ENCODE peak calls at places on chromosomes 1 and 21, in four cellular contexts. One of them, this sample, is unnamed.

GRCh38 chr1:219312967-219313366 is 139.3 kb downstream of the LYPLAL1 start:
- DNase-seq in pancreas: no peak
- DNase-seq in tibial artery: no peak
- DNase-seq in mesenchymal stem cell: peak; percentile 76
- DNase-seq in this sample: peak; percentile 42

GRCh38 chr1:27643626-27644368 is 8.8 kb upstream of the FGR start:
- DNase-seq in pancreas: peak; percentile 38
- DNase-seq in tibial artery: no peak
- DNase-seq in mesenchymal stem cell: peak; percentile 64
- DNase-seq in this sample: peak; percentile 39

GRCh38 chr1:158019177-158019868 is 25.9 kb downstream of the KIRREL1 start:
- DNase-seq in pancreas: peak; percentile 23
- DNase-seq in tibial artery: peak; percentile 79
- DNase-seq in mesenchymal stem cell: peak; percentile 97
- DNase-seq in this sample: peak; percentile 92

GRCh38 chr1:31723828-31724359 is 20.1 kb upstream of the COL16A1 start:
- DNase-seq in pancreas: no peak
- DNase-seq in tibial artery: no peak
- DNase-seq in mesenchymal stem cell: peak; percentile 78
- DNase-seq in this sample: peak; percentile 59

GRCh38 chr1:158087320-158087927 is 93.3 kb upstream of the CD1D start:
- DNase-seq in pancreas: peak; percentile 13
- DNase-seq in tibial artery: no peak
- DNase-seq in mesenchymal stem cell: peak; percentile 87
- DNase-seq in this sample: peak; percentile 76

GRCh38 chr1:87170151-87170550 is 158.5 kb upstream of the LMO4 start:
- DNase-seq in pancreas: no peak
- DNase-seq in tibial artery: no peak
- DNase-seq in mesenchymal stem cell: no peak
- DNase-seq in this sample: no peak

GRCh38 chr1:11944358-11944981 is 10.0 kb downstream of the PLOD1 start:
- DNase-seq in pancreas: no peak
- DNase-seq in tibial artery: no peak
- DNase-seq in mesenchymal stem cell: peak; percentile 61
- DNase-seq in this sample: no peak

GRCh38 chr1:57843760-57844159 is 419.9 kb upstream of the DAB1 start:
- DNase-seq in pancreas: no peak
- DNase-seq in tibial artery: no peak
- DNase-seq in mesenchymal stem cell: peak; percentile 37
- DNase-seq in this sample: no peak

GRCh38 chr1:239976130-239976968 is 115.3 kb upstream of the FMN2 start:
- DNase-seq in pancreas: peak; percentile 18
- DNase-seq in tibial artery: no peak
- DNase-seq in mesenchymal stem cell: peak; percentile 54
- DNase-seq in this sample: no peak

GRCh38 chr1:6185635-6186382 is 5.7 kb upstream of the CHD5 start:
- DNase-seq in pancreas: no peak
- DNase-seq in tibial artery: no peak
- DNase-seq in mesenchymal stem cell: peak; percentile 50
- DNase-seq in this sample: no peak

GRCh38 chr1:86649618-86650017 is 54.8 kb upstream of the SH3GLB1 start:
- DNase-seq in pancreas: no peak
- DNase-seq in tibial artery: no peak
- DNase-seq in mesenchymal stem cell: no peak
- DNase-seq in this sample: no peak

GRCh38 chr1:244322791-244323521 is 128.8 kb downstream of the ADSS2 start:
- DNase-seq in pancreas: peak; percentile 39
- DNase-seq in tibial artery: peak; percentile 71
- DNase-seq in mesenchymal stem cell: peak; percentile 95
- DNase-seq in this sample: peak; percentile 86

GRCh38 chr21:15144026-15144425 is 79.2 kb upstream of the NRIP1 start:
- DNase-seq in pancreas: no peak
- DNase-seq in tibial artery: no peak
- DNase-seq in mesenchymal stem cell: no peak
- DNase-seq in this sample: no peak

GRCh38 chr1:179087665-179088064 is 5.8 kb downstream of the TOR3A start:
- DNase-seq in pancreas: no peak
- DNase-seq in tibial artery: no peak
- DNase-seq in mesenchymal stem cell: no peak
- DNase-seq in this sample: no peak

GRCh38 chr1:56406821-56407220 is 172.5 kb downstream of the PLPP3 start:
- DNase-seq in pancreas: no peak
- DNase-seq in tibial artery: no peak
- DNase-seq in mesenchymal stem cell: no peak
- DNase-seq in this sample: peak; percentile 21

GRCh38 chr1:94296018-94296417 is 58.6 kb upstream of the ARHGAP29 start:
- DNase-seq in pancreas: no peak
- DNase-seq in tibial artery: no peak
- DNase-seq in mesenchymal stem cell: no peak
- DNase-seq in this sample: peak; percentile 80

GRCh38 chr1:17696417-17697301 is 58.5 kb upstream of the ACTL8 start:
- DNase-seq in pancreas: no peak
- DNase-seq in tibial artery: no peak
- DNase-seq in mesenchymal stem cell: peak; percentile 63
- DNase-seq in this sample: no peak
- H3K27me3 ChIP-seq in pancreas: no peaks in the 10 kb centered on the region
- H3K27me3 ChIP-seq in tibial artery: no peaks in the 10 kb centered on the region
- H3K27me3 ChIP-seq in mesenchymal stem cell: no peaks in the 10 kb centered on the region
- H3K27me3 ChIP-seq in this sample: no peaks in the 10 kb centered on the region

GRCh38 chr1:226686440-226687436 is 52.3 kb downstream of the ITPKB start:
- DNase-seq in pancreas: no peak
- DNase-seq in tibial artery: no peak
- DNase-seq in mesenchymal stem cell: no peak
- DNase-seq in this sample: no peak
- H3K4me1 ChIP-seq in pancreas: no peaks in the 10 kb centered on the region
- H3K4me1 ChIP-seq in tibial artery: peaks cover 52% of the 10 kb centered on the region
- H3K4me1 ChIP-seq in mesenchymal stem cell: peaks cover 3% of the 10 kb centered on the region
- H3K4me1 ChIP-seq in this sample: no peaks in the 10 kb centered on the region

GRCh38 chr1:23062271-23062670 is 43.0 kb downstream of the KDM1A start:
- DNase-seq in pancreas: no peak
- DNase-seq in tibial artery: no peak
- DNase-seq in mesenchymal stem cell: no peak
- DNase-seq in this sample: no peak

GRCh38 chr1:23065385-23065784 is 46.1 kb downstream of the KDM1A start:
- DNase-seq in pancreas: no peak
- DNase-seq in tibial artery: no peak
- DNase-seq in mesenchymal stem cell: no peak
- DNase-seq in this sample: no peak

GRCh38 chr1:23069149-23069548 is 49.9 kb downstream of the KDM1A start:
- DNase-seq in pancreas: no peak
- DNase-seq in tibial artery: no peak
- DNase-seq in mesenchymal stem cell: no peak
- DNase-seq in this sample: no peak

GRCh38 chr1:23066075-23066474 is 46.8 kb downstream of the KDM1A start:
- DNase-seq in pancreas: no peak
- DNase-seq in tibial artery: no peak
- DNase-seq in mesenchymal stem cell: no peak
- DNase-seq in this sample: no peak
- H3K27me3 ChIP-seq in pancreas: no peaks in the 10 kb centered on the region
- H3K27me3 ChIP-seq in tibial artery: no peaks in the 10 kb centered on the region
- H3K27me3 ChIP-seq in mesenchymal stem cell: no peaks in the 10 kb centered on the region
- H3K27me3 ChIP-seq in this sample: no peaks in the 10 kb centered on the region

GRCh38 chr1:9031484-9032259 is 5.4 kb upstream of the SLC2A7 start:
- DNase-seq in pancreas: no peak
- DNase-seq in tibial artery: no peak
- DNase-seq in mesenchymal stem cell: no peak
- DNase-seq in this sample: no peak
- H3K4me1 ChIP-seq in pancreas: no peaks in the 10 kb centered on the region
- H3K4me1 ChIP-seq in tibial artery: no peaks in the 10 kb centered on the region
- H3K4me1 ChIP-seq in mesenchymal stem cell: no peaks in the 10 kb centered on the region
- H3K4me1 ChIP-seq in this sample: no peaks in the 10 kb centered on the region

GRCh38 chr1:100053119-100053518 is 79.6 kb downstream of the SASS6 start:
- DNase-seq in pancreas: no peak
- DNase-seq in tibial artery: no peak
- DNase-seq in mesenchymal stem cell: no peak
- DNase-seq in this sample: no peak

GRCh38 chr1:100045206-100045605 is 75.4 kb downstream of the SLC35A3 start:
- DNase-seq in pancreas: no peak
- DNase-seq in tibial artery: no peak
- DNase-seq in mesenchymal stem cell: no peak
- DNase-seq in this sample: no peak

GRCh38 chr1:100051893-100052292 is 80.8 kb downstream of the SASS6 start:
- DNase-seq in pancreas: no peak
- DNase-seq in tibial artery: no peak
- DNase-seq in mesenchymal stem cell: no peak
- DNase-seq in this sample: no peak

GRCh38 chr1:100053727-100054126 is 79.0 kb downstream of the SASS6 start:
- DNase-seq in pancreas: no peak
- DNase-seq in tibial artery: no peak
- DNase-seq in mesenchymal stem cell: no peak
- DNase-seq in this sample: no peak

GRCh38 chr1:100050139-100050538 is 80.3 kb downstream of the SLC35A3 start:
- DNase-seq in pancreas: no peak
- DNase-seq in tibial artery: no peak
- DNase-seq in mesenchymal stem cell: no peak
- DNase-seq in this sample: no peak
- H3K27me3 ChIP-seq in pancreas: no peaks in the 10 kb centered on the region
- H3K27me3 ChIP-seq in tibial artery: no peaks in the 10 kb centered on the region
- H3K27me3 ChIP-seq in mesenchymal stem cell: no peaks in the 10 kb centered on the region
- H3K27me3 ChIP-seq in this sample: no peaks in the 10 kb centered on the region

DNA sequence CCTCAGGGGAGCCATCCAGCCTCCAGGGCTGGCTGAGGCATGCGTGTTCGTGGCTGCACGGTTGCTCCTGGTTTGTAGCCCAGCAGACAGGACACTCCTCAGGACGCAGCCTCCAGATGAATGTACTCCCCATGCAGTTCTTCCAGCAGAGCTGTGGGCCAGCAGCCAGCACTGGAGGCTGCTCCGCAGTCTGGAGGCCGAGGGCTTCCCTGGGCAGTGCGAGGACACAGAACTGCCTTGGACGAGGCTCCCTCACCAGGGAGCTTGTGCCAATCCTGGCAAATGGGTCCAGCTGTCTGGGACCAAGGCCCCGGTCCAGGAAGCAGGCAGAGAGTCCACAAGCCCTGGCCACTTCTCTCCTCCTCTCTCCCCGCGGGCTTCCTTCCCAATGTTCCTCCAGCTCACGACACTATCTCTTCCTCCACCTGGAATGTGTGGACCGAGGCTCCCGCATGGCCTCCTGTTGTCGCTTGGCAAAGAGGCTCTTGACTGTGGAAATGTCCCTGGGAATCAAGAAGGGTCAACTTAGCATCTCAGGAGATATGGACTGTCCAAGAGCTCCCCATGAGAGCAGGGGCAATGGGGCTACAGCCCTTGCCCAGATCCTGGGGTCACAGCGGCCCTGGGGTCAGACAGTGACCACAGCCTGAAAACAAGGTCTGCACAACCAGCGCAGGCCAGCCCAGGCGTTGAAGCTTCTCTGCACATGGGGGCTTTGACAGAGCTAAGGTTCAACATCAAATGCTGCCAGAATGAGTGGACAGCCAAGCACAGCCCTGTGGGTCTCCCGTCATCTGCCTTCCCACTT is 5.3 kb downstream of the EDN2 start:
- DNase-seq in pancreas: no peak
- DNase-seq in tibial artery: peak; percentile 85
- DNase-seq in mesenchymal stem cell: no peak
- DNase-seq in this sample: no peak
- H3K4me1 ChIP-seq in pancreas: peaks cover 52% of the 10 kb centered on the region
- H3K4me1 ChIP-seq in tibial artery: peaks cover 36% of the 10 kb centered on the region
- H3K4me1 ChIP-seq in mesenchymal stem cell: peaks cover 42% of the 10 kb centered on the region
- H3K4me1 ChIP-seq in this sample: peaks cover 33% of the 10 kb centered on the region

GRCh38 chr1:112316254-112316653 is 79.8 kb upstream of the CTTNBP2NL start:
- DNase-seq in pancreas: no peak
- DNase-seq in tibial artery: no peak
- DNase-seq in mesenchymal stem cell: no peak
- DNase-seq in this sample: peak; percentile 16

GRCh38 chr1:112308716-112309115 is 87.3 kb upstream of the CTTNBP2NL start:
- DNase-seq in pancreas: no peak
- DNase-seq in tibial artery: no peak
- DNase-seq in mesenchymal stem cell: no peak
- DNase-seq in this sample: no peak

GRCh38 chr1:112312315-112312714 is 83.7 kb upstream of the CTTNBP2NL start:
- DNase-seq in pancreas: no peak
- DNase-seq in tibial artery: no peak
- DNase-seq in mesenchymal stem cell: no peak
- DNase-seq in this sample: no peak

GRCh38 chr1:112309499-112309898 is 86.5 kb upstream of the CTTNBP2NL start:
- DNase-seq in pancreas: no peak
- DNase-seq in tibial artery: no peak
- DNase-seq in mesenchymal stem cell: no peak
- DNase-seq in this sample: no peak

DNA sequence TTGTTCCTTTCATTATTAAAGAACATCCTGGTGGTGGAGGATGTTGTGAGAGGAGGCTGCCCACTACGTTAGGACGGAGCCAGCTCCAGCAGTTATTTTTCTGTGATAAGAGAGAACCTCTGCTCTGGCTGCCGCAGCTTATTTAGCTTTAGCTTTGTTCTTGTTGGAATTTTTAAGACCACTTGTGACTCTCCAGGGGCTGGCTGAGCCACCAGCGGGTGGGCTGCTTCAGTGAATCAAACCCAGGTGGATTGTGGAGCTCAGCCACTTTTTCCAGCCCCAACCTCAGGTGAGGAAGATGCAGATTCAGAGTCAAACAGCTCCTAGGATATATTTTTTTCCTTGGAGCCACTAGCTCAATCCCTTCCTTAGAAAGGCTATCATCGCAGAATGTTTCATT is 83.1 kb upstream of the CTTNBP2NL start:
- DNase-seq in pancreas: no peak
- DNase-seq in tibial artery: no peak
- DNase-seq in mesenchymal stem cell: no peak
- DNase-seq in this sample: no peak
- H3K27me3 ChIP-seq in pancreas: no peaks in the 10 kb centered on the region
- H3K27me3 ChIP-seq in tibial artery: peaks cover 3% of the 10 kb centered on the region
- H3K27me3 ChIP-seq in mesenchymal stem cell: peaks cover 36% of the 10 kb centered on the region
- H3K27me3 ChIP-seq in this sample: peaks cover 7% of the 10 kb centered on the region

GRCh38 chr1:226666714-226667113 is 72.4 kb downstream of the ITPKB start:
- DNase-seq in pancreas: no peak
- DNase-seq in tibial artery: no peak
- DNase-seq in mesenchymal stem cell: no peak
- DNase-seq in this sample: peak; percentile 42

GRCh38 chr1:226666164-226666506 is 72.9 kb downstream of the ITPKB start:
- DNase-seq in pancreas: no peak
- DNase-seq in tibial artery: no peak
- DNase-seq in mesenchymal stem cell: no peak
- DNase-seq in this sample: no peak

GRCh38 chr1:226663327-226663704 is 75.8 kb downstream of the ITPKB start:
- DNase-seq in pancreas: no peak
- DNase-seq in tibial artery: no peak
- DNase-seq in mesenchymal stem cell: no peak
- DNase-seq in this sample: no peak

GRCh38 chr1:226664413-226665101 is 74.5 kb downstream of the ITPKB start:
- DNase-seq in pancreas: peak; percentile 71
- DNase-seq in tibial artery: peak; percentile 82
- DNase-seq in mesenchymal stem cell: peak; percentile 97
- DNase-seq in this sample: peak; percentile 88

GRCh38 chr1:226665505-226666163 is 73.4 kb downstream of the ITPKB start:
- DNase-seq in pancreas: no peak
- DNase-seq in tibial artery: no peak
- DNase-seq in mesenchymal stem cell: no peak
- DNase-seq in this sample: no peak
- H3K4me1 ChIP-seq in pancreas: peaks cover 4% of the 10 kb centered on the region
- H3K4me1 ChIP-seq in tibial artery: peaks cover 63% of the 10 kb centered on the region
- H3K4me1 ChIP-seq in mesenchymal stem cell: peaks cover 32% of the 10 kb centered on the region
- H3K4me1 ChIP-seq in this sample: peaks cover 77% of the 10 kb centered on the region